ENCODE peak calls at places on chromosomes 4 and X, in eight cellular contexts. X is AG10803, N is kidney epithelial cell, A is T-helper 2 cell, Y is suprapubic skin, B is GM20000, R is brain microvascular endothelial cell, J is T-helper 17 cell. T is an unnamed sample.

GRCh38 chr4:15043226-15043625 is 40.9 kb downstream of the CPEB2 start:
- DNase-seq in X (no peak), N (no peak), A (no peak), Y (no peak), B (no peak), R (no peak), J (no peak), T (no peak)

GRCh38 chrX:65589304-65589703 is 54.7 kb upstream of the LAS1L start:
- DNase-seq in X (no peak), N (no peak), A (no peak), Y (no peak), B (no peak), R (no peak), J (no peak), T (no peak)

GRCh38 chrX:118552501-118552900 is 56.9 kb downstream of the DOCK11 start:
- DNase-seq in X (peak; percentile 62), N (no peak), A (no peak), Y (no peak), B (no peak), R (peak; percentile 40), J (no peak), T (no peak)

GRCh38 chrX:153512501-153512893 is 4.9 kb upstream of the ATP2B3 start:
- DNase-seq in X (no peak), N (no peak), A (no peak), Y (no peak), B (no peak), R (no peak), J (no peak), T (no peak)

GRCh38 chr4:89685277-89685676 is 151.7 kb downstream of the SNCA start:
- DNase-seq in X (no peak), N (no peak), A (no peak), Y (no peak), B (no peak), R (no peak), J (no peak), T (no peak)

GRCh38 chr4:3293410-3294391 is 880 bp downstream of the RGS12 start:
- DNase-seq in X (no peak), N (no peak), A (no peak), Y (peak; percentile 73), B (no peak), R (no peak), J (no peak), T (no peak)

GRCh38 chr4:98469776-98470175 is 188.6 kb downstream of the TSPAN5 start:
- DNase-seq in X (no peak), N (no peak), A (no peak), Y (no peak), B (no peak), R (no peak), J (no peak), T (no peak)

GRCh38 chrX:2676794-2677675 is 14.1 kb upstream of the CD99 start:
- DNase-seq in X (peak; percentile 70), N (peak; percentile 35), A (no peak), Y (no peak), B (no peak), R (no peak), J (no peak), T (no peak)

GRCh38 chrX:45068555-45068954 is 132.1 kb downstream of the DIPK2B start:
- DNase-seq in X (no peak), N (no peak), A (no peak), Y (no peak), B (no peak), R (no peak), J (no peak), T (no peak)

GRCh38 chrX:144791298-144791697 is 456.0 kb upstream of the SPANXN1 start:
- DNase-seq in X (no peak), N (no peak), A (no peak), Y (no peak), B (no peak), R (no peak), J (no peak), T (no peak)

GRCh38 chrX:10665681-10666080 is 45.3 kb upstream of the MID1 start:
- DNase-seq in X (no peak), N (no peak), A (no peak), Y (no peak), B (no peak), R (no peak), J (no peak), T (no peak)

GRCh38 chr4:117640836-117641235 is 393.4 kb upstream of the NDST3 start:
- DNase-seq in X (no peak), N (no peak), A (no peak), Y (no peak), B (no peak), R (no peak), J (no peak), T (no peak)

GRCh38 chr4:19492611-19493010 is 759.1 kb upstream of the SLIT2 start:
- DNase-seq in X (peak; percentile 20), N (no peak), A (no peak), Y (no peak), B (no peak), R (no peak), J (no peak), T (no peak)

GRCh38 chrX:7444967-7445366 is 297.0 kb upstream of the PUDP start:
- DNase-seq in X (no peak), N (no peak), A (no peak), Y (no peak), B (peak; percentile 1), R (no peak), J (no peak), T (no peak)

GRCh38 chrX:40157228-40158035 is 59.7 kb upstream of the BCOR start:
- DNase-seq in X (no peak), N (no peak), A (no peak), Y (no peak), B (peak; percentile 29), R (no peak), J (no peak), T (no peak)

GRCh38 chr4:147823135-147823534 is 91.2 kb downstream of the ARHGAP10 start:
- DNase-seq in X (no peak), N (no peak), A (no peak), Y (no peak), B (no peak), R (no peak), J (no peak), T (no peak)

GRCh38 chr4:154143720-154144119 is 347.9 kb downstream of the DCHS2 start:
- DNase-seq in X (no peak), N (no peak), A (no peak), Y (no peak), B (no peak), R (no peak), J (no peak), T (no peak)

GRCh38 chr4:22824091-22824490 is 131.4 kb downstream of the GBA3 start:
- DNase-seq in X (no peak), N (no peak), A (no peak), Y (no peak), B (no peak), R (no peak), J (no peak), T (no peak)

GRCh38 chr4:96787766-96788165 is 947.9 kb downstream of the PDHA2 start:
- DNase-seq in X (no peak), N (no peak), A (no peak), Y (no peak), B (no peak), R (no peak), J (no peak), T (no peak)

GRCh38 chr4:21195682-21196081 is 495.4 kb downstream of the PACRGL start:
- DNase-seq in X (no peak), N (no peak), A (no peak), Y (no peak), B (no peak), R (no peak), J (no peak), T (no peak)

GRCh38 chr4:22417408-22417807 is 98.5 kb downstream of the ADGRA3 start:
- DNase-seq in X (no peak), N (no peak), A (no peak), Y (no peak), B (no peak), R (peak; percentile 8), J (no peak), T (no peak)

GRCh38 chr4:6044276-6044675 is 26.0 kb upstream of the C4orf50 start:
- DNase-seq in X (no peak), N (no peak), A (no peak), Y (no peak), B (no peak), R (no peak), J (no peak), T (no peak)

GRCh38 chr4:100095729-100096595 is 94.3 kb downstream of the DDIT4L start:
- DNase-seq in X (peak; percentile 76), N (peak; percentile 54), A (no peak), Y (no peak), B (peak; percentile 52), R (peak; percentile 67), J (peak; percentile 25), T (no peak)

T was measured in GM12864.